ENCODE peak calls at places on chromosome 19, in four cellular contexts. One of them, this sample, is unnamed.

GRCh38 chr19:3507371-3508120 is 1.4 kb downstream of the FZR1 start:
- DNase-seq in SK-N-SH: peak
- DNase-seq in K562: peak
- DNase-seq in HCT116: no peak
- DNase-seq in this sample: peak

GRCh38 chr19:18412610-18413239 is 6.5 kb upstream of the SSBP4 start:
- DNase-seq in SK-N-SH: no peak
- DNase-seq in K562: no peak
- DNase-seq in HCT116: no peak
- DNase-seq in this sample: no peak

GRCh38 chr19:46924874-46925547 is 64.2 kb downstream of the ARHGAP35 start:
- DNase-seq in SK-N-SH: no peak
- DNase-seq in K562: peak
- DNase-seq in HCT116: no peak
- DNase-seq in this sample: no peak

GRCh38 chr19:10815969-10816635 is 19.9 kb downstream of the TMED1 start:
- DNase-seq in SK-N-SH: no peak
- DNase-seq in K562: no peak
- DNase-seq in HCT116: no peak
- DNase-seq in this sample: no peak

GRCh38 chr19:17654993-17655392 is 33.2 kb downstream of the UNC13A start:
- DNase-seq in SK-N-SH: peak
- DNase-seq in K562: peak
- DNase-seq in HCT116: peak
- DNase-seq in this sample: no peak

GRCh38 chr19:44745386-44745831 is 3.1 kb upstream of the BCL3 start:
- DNase-seq in SK-N-SH: no peak
- DNase-seq in K562: no peak
- DNase-seq in HCT116: peak
- DNase-seq in this sample: no peak

GRCh38 chr19:46951236-46951986 is 68.2 kb upstream of the NPAS1 start:
- DNase-seq in SK-N-SH: no peak
- DNase-seq in K562: no peak
- DNase-seq in HCT116: peak
- DNase-seq in this sample: peak

GRCh38 chr19:38434549-38435051 is 1.1 kb downstream of the RYR1 start:
- DNase-seq in SK-N-SH: no peak
- DNase-seq in K562: peak
- DNase-seq in HCT116: no peak
- DNase-seq in this sample: no peak

GRCh38 chr19:44660081-44660480 is 11.2 kb upstream of the CEACAM19 start:
- DNase-seq in SK-N-SH: no peak
- DNase-seq in K562: no peak
- DNase-seq in HCT116: no peak
- DNase-seq in this sample: no peak

DNA sequence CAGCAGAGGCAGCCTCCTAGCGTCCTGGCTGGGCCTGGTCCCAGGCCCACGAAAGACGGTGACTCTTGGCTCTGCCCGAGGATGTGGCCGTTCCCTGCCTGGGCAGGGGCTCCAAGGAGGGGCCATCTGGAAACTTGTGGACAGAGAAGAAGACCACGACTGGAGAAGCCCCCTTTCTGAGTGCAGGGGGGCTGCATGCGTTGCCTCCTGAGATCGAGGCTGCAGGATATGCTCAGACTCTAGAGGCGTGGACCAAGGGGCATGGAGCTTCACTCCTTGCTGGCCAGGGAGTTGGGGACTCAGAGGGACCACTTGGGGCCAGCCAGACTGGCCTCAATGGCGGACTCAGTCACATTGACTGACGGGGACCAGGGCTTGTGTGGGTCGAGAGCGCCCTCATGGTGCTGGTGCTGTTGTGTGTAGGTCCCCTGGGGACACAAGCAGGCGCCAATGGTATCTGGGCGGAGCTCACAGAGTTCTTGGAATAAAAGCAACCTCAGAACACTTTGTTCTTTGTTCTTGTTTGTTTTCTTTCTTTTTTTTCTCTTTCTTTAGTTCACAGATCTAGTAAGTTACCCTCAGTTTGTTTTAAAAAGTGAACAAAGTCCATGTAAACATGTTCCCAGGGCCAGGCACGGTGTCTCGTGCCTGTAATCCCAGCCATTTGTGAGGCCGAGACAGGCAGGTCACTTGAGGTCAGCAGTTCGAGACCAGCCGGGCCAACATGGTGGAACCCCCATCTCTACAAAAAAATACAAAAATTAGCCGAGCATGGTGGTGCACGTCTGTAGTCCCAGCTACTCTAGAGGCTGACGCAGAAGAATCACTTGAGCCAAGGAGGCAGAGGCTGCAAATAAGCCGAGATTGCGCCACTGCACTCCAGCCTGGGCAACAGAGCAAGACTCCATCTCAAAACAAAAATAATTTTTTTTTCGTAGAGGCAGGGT is 10.2 kb downstream of the ANGPTL4 start:
- DNase-seq in SK-N-SH: peak
- DNase-seq in K562: peak
- DNase-seq in HCT116: no peak
- DNase-seq in this sample: peak
- TF ChIP-seq ELF1 in SK-N-SH: no peak
- TF ChIP-seq ELF1 in K562: no peak
- TF ChIP-seq ELF1 in HCT116: no peak
- TF ChIP-seq ELF1 in this sample: peak

GRCh38 chr19:12833747-12834417 is 497 bp downstream of the RTBDN start:
- DNase-seq in SK-N-SH: peak
- DNase-seq in K562: peak
- DNase-seq in HCT116: no peak
- DNase-seq in this sample: no peak

GRCh38 chr19:12833418-12833746 is 997 bp downstream of the RTBDN start:
- DNase-seq in SK-N-SH: peak
- DNase-seq in K562: no peak
- DNase-seq in HCT116: no peak
- DNase-seq in this sample: no peak

GRCh38 chr19:12836529-12836863 is 1.8 kb upstream of the MAST1 start:
- DNase-seq in SK-N-SH: no peak
- DNase-seq in K562: no peak
- DNase-seq in HCT116: no peak
- DNase-seq in this sample: no peak

GRCh38 chr19:12834418-12834943 is at the start of gene RTBDN:
- DNase-seq in SK-N-SH: no peak
- DNase-seq in K562: peak
- DNase-seq in HCT116: no peak
- DNase-seq in this sample: no peak

DNA sequence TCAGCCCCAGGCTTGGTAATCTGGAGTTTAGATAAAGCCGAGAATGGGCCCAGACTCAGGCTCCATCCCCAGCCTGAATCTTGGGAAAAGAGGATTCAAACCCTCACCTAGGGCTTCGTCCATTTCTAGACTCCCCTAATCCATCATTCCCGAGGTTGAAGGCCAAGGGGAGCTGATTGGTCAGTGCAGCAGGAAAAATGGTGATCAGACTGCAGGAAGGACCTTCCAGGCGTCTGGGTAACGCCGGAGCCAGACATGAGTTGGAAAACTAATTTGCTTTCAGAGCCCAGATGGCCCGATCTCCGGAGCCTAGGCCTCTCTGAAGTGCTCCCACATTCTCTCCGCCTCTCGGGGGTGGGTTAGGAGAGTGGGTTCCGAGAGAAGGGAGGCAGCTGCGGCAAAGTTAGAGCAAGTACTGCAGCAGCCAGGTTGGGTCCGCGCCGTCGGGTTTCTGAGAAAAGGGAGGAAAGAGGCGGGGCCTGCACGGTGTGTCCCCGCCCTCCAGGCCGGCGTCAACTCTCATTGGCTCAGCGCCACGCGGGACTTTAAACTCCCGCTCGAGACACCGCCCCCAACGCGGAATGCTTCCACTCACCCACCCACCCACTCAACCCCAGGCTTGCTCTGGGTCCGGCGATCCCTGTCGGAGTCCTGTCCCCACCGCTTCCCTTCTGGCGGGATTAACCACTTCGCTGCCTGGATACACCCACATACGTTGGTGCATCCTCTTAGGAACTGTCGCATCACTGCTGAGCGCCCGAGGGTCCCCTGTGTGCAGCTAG is 788 bp upstream of the RTBDN start:
- DNase-seq in SK-N-SH: peak
- DNase-seq in K562: peak
- DNase-seq in HCT116: peak
- DNase-seq in this sample: no peak
- TF ChIP-seq ELF1 in SK-N-SH: no peak
- TF ChIP-seq ELF1 in K562: no peak
- TF ChIP-seq ELF1 in HCT116: no peak
- TF ChIP-seq ELF1 in this sample: no peak

DNA sequence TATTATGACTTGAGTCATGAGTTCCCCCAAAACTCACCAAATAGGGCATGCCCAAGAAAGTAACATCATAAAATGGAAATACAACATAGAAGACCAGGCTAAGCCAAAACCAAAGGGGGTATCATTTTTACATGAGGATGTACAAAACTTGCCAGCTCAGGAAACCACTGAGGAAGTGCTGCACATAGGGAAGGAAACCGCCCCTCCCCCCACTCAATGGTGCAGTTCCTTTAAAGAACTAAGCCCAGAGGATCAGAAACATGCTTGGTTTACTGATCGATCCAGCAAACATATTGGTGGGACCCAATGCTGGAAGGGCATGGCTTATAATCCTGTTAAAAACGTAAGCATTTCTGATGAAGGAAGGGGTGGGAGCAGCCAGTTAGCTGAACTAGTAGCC is 4.2 kb upstream of the ZNF486 start:
- DNase-seq in SK-N-SH: no peak
- DNase-seq in K562: no peak
- DNase-seq in HCT116: no peak
- DNase-seq in this sample: no peak
- TF ChIP-seq ELF1 in SK-N-SH: no peak
- TF ChIP-seq ELF1 in K562: no peak
- TF ChIP-seq ELF1 in HCT116: no peak
- TF ChIP-seq ELF1 in this sample: no peak

GRCh38 chr19:6802336-6803035 is 30.0 kb downstream of the VAV1 start:
- DNase-seq in SK-N-SH: no peak
- DNase-seq in K562: no peak
- DNase-seq in HCT116: peak
- DNase-seq in this sample: no peak
- TF ChIP-seq ELF1 in SK-N-SH: no peak
- TF ChIP-seq ELF1 in K562: no peak
- TF ChIP-seq ELF1 in HCT116: no peak
- TF ChIP-seq ELF1 in this sample: no peak

GRCh38 chr19:48632692-48633147 is 4.5 kb downstream of the DBP start:
- DNase-seq in SK-N-SH: no peak
- DNase-seq in K562: no peak
- DNase-seq in HCT116: no peak
- DNase-seq in this sample: no peak
- TF ChIP-seq ELF1 in SK-N-SH: no peak
- TF ChIP-seq ELF1 in K562: no peak
- TF ChIP-seq ELF1 in HCT116: no peak
- TF ChIP-seq ELF1 in this sample: no peak

GRCh38 chr19:2048959-2049740 is 1.9 kb downstream of the MKNK2 start:
- DNase-seq in SK-N-SH: no peak
- DNase-seq in K562: no peak
- DNase-seq in HCT116: no peak
- DNase-seq in this sample: no peak

GRCh38 chr19:2046046-2046907 is 4.8 kb downstream of the MKNK2 start:
- DNase-seq in SK-N-SH: no peak
- DNase-seq in K562: no peak
- DNase-seq in HCT116: no peak
- DNase-seq in this sample: no peak

GRCh38 chr19:2048104-2048958 is 2.7 kb downstream of the MKNK2 start:
- DNase-seq in SK-N-SH: no peak
- DNase-seq in K562: no peak
- DNase-seq in HCT116: no peak
- DNase-seq in this sample: no peak

GRCh38 chr19:2047076-2047448 is 4.0 kb downstream of the MKNK2 start:
- DNase-seq in SK-N-SH: no peak
- DNase-seq in K562: no peak
- DNase-seq in HCT116: no peak
- DNase-seq in this sample: no peak

GRCh38 chr19:2047449-2048103 is 3.5 kb downstream of the MKNK2 start:
- DNase-seq in SK-N-SH: no peak
- DNase-seq in K562: no peak
- DNase-seq in HCT116: no peak
- DNase-seq in this sample: no peak
- TF ChIP-seq ELF1 in SK-N-SH: no peak
- TF ChIP-seq ELF1 in K562: no peak
- TF ChIP-seq ELF1 in HCT116: no peak
- TF ChIP-seq ELF1 in this sample: no peak

GRCh38 chr19:19488041-19488874 is 27.1 kb downstream of the TSSK6 start:
- DNase-seq in SK-N-SH: peak
- DNase-seq in K562: peak
- DNase-seq in HCT116: no peak
- DNase-seq in this sample: no peak
- TF ChIP-seq ELF1 in SK-N-SH: no peak
- TF ChIP-seq ELF1 in K562: no peak
- TF ChIP-seq ELF1 in HCT116: no peak
- TF ChIP-seq ELF1 in this sample: no peak

This sample was measured in HepG2.